ENCODE peak calls at places on chromosomes 7 and 10, in seven cellular contexts. N, Z, K, F, A, Q and O are unnamed samples.

GRCh38 chr7:130091999-130092398 is 21.7 kb downstream of the KLHDC10 start:
- DNase-seq in A (no peak), F (no peak), K (no peak), Z (no peak), N (no peak), Q (no peak), O (no peak)

GRCh38 chr10:69501657-69502056 is 50.4 kb downstream of the TSPAN15 start:
- DNase-seq in Q (no peak), K (no peak), Z (no peak), N (no peak), F (no peak), A (no peak), O (no peak)

GRCh38 chr7:91892821-91893340 is 12.4 kb upstream of the MTERF1 start:
- DNase-seq in A (peak), Q (peak), K (peak), Z (peak), N (peak), F (no peak), O (peak)

GRCh38 chr10:48885376-48885775 is 54.3 kb downstream of the LRRC18 start:
- DNase-seq in N (peak), K (no peak), A (peak), F (no peak), Q (no peak), Z (peak), O (no peak)

GRCh38 chr10:29356931-29357330 is 68.1 kb downstream of the LYZL1 start:
- DNase-seq in K (no peak), F (no peak), Q (peak), N (no peak), Z (no peak), A (peak), O (no peak)

GRCh38 chr7:128699196-128699712 is 27.2 kb downstream of the GARIN1A start:
- DNase-seq in F (no peak), Q (no peak), N (no peak), A (no peak), Z (no peak), K (no peak), O (no peak)

GRCh38 chr7:155007947-155008346 is 5.0 kb upstream of the PAXIP1 start:
- DNase-seq in A (no peak), K (peak), Q (no peak), N (peak), F (no peak), Z (peak), O (peak)

GRCh38 chr7:65846008-65846570 is 26.8 kb upstream of the VKORC1L1 start:
- DNase-seq in K (no peak), A (no peak), F (no peak), Z (no peak), Q (no peak), N (no peak), O (no peak)

GRCh38 chr10:23100331-23101030 is 5.1 kb downstream of the MSRB2 start:
- DNase-seq in K (no peak), Z (no peak), N (no peak), A (no peak), F (no peak), Q (no peak), O (no peak)

GRCh38 chr10:2926918-2927660 is 140.3 kb upstream of the PFKP start:
- DNase-seq in N (no peak), F (no peak), K (no peak), Q (no peak), Z (no peak), A (no peak), O (no peak)

GRCh38 chr10:62130948-62131347 is 137.7 kb downstream of the RTKN2 start:
- DNase-seq in Z (peak), A (peak), K (no peak), Q (peak), N (peak), F (peak), O (peak)

GRCh38 chr10:47318706-47319105 is 3.5 kb upstream of the GDF2 start:
- DNase-seq in N (no peak), K (no peak), Z (peak), A (no peak), Q (no peak), F (no peak), O (no peak)

GRCh38 chr10:102090772-102091171 is 25.6 kb downstream of the HPS6 start:
- DNase-seq in K (no peak), A (peak), F (no peak), Q (no peak), Z (peak), N (no peak), O (no peak)

GRCh38 chr10:105797234-105797890 is 1156.3 kb downstream of the SORCS3 start:
- DNase-seq in Q (no peak), N (peak), F (no peak), Z (peak), A (no peak), K (peak), O (peak)

GRCh38 chr7:72706521-72706920 is 121.5 kb downstream of the TYW1B start:
- DNase-seq in N (no peak), Q (no peak), A (no peak), K (no peak), Z (no peak), F (no peak), O (no peak)

GRCh38 chr10:241451-241850 is 106.2 kb downstream of the ZMYND11 start:
- DNase-seq in N (no peak), Q (no peak), A (no peak), F (no peak), K (no peak), Z (no peak), O (no peak)

GRCh38 chr7:140397784-140398750 is at the start of gene SLC37A3:
- DNase-seq in Q (peak), Z (peak), F (peak), K (peak), A (peak), N (peak), O (peak)

GRCh38 chr7:150949564-150949963 is 28.6 kb downstream of the KCNH2 start:
- DNase-seq in K (no peak), Z (no peak), Q (no peak), F (no peak), N (no peak), A (no peak), O (no peak)

GRCh38 chr7:23467731-23468720 is 2.3 kb downstream of the IGF2BP3 start:
- DNase-seq in F (no peak), A (peak), Q (peak), N (peak), K (peak), Z (no peak), O (peak)

GRCh38 chr7:2723138-2723850 is 35.3 kb downstream of the AMZ1 start:
- DNase-seq in Z (no peak), N (no peak), A (no peak), Q (no peak), F (no peak), K (no peak), O (no peak)

GRCh38 chr10:131901181-131901829 is 497 bp downstream of the PPP2R2D start:
- DNase-seq in F (no peak), Z (peak), Q (no peak), K (no peak), A (peak), N (peak), O (peak)

GRCh38 chr10:97028126-97028831 is 157.5 kb downstream of the SLIT1 start:
- DNase-seq in Z (peak), K (no peak), F (peak), A (peak), Q (peak), N (no peak), O (peak)

GRCh38 chr10:62433181-62433692 is 59.1 kb downstream of the ZNF365 start:
- DNase-seq in Z (peak), Q (peak), K (no peak), N (peak), F (peak), A (peak), O (peak)

GRCh38 chr10:89274928-89275327 is 23.4 kb upstream of the LIPA start:
- DNase-seq in N (peak), A (peak), F (no peak), Z (peak), K (no peak), Q (peak), O (no peak)

GRCh38 chr10:3481496-3481895 is 303.5 kb downstream of the KLF6 start:
- DNase-seq in K (no peak), N (no peak), Z (no peak), A (no peak), F (no peak), Q (no peak), O (no peak)

GRCh38 chr10:115030483-115031200 is 62.5 kb upstream of the ATRNL1 start:
- DNase-seq in N (no peak), F (no peak), A (no peak), Z (no peak), Q (no peak), K (peak), O (no peak)

DNA sequence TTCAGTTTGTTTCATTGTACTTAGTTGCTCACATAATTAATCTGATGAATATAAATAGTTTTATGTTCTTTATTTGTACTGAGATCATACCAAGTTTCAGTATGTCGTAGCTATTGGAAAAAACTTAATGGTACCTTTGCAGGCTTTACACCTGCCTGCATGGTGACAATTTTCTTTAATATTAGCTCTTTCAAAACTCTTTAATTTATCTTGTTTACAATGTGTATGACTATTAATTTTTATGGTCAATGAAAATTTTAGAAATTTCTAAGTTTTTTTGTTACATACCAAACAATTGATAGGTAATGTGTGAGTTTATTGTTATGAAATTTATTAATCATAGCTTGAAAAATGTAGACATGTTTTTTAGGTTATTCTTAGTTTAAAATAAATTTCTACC is 4.0 kb downstream of the DYNC2I1 start:
- DNase-seq in F (no peak), A (no peak), Q (no peak), N (no peak), Z (no peak), K (no peak), O (no peak)
- H3K4me3 ChIP-seq in F (no peak), A (no peak), Q (no peak), N (no peak), Z (no peak), K (no peak), O (no peak)

DNA sequence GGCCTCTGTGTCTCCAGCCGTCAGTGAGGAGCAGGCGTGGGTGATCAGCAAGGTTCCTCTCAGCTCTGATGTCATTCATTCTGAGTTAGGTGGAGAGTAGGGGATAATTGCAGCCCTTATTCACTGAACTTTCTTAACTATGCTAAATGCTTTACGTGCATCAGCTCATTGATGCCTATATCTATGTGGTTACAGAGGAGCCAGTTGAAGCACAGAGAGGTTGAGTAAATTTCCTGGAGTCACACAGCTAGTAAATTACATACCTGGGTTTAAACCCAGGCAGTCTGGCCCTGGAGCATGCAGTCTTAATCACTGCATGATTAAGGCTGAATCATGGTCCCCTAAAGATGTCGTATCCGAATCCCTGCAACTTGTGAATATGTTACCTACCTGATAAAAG is 99.6 kb downstream of the GRK5 start:
- DNase-seq in Q (peak), Z (peak), K (no peak), N (no peak), A (peak), F (no peak), O (no peak)
- H3K4me3 ChIP-seq in Q (no peak), Z (no peak), K (no peak), N (no peak), A (no peak), F (no peak), O (no peak)

GRCh38 chr10:74150151-74151056 is at the start of gene AP3M1:
- DNase-seq in F (no peak), K (no peak), N (no peak), Q (peak), Z (no peak), A (no peak), O (no peak)
- H3K4me3 ChIP-seq in F (peak), K (peak), N (peak), Q (peak), Z (peak), A (peak), O (peak)

GRCh38 chr7:29270979-29271658 is 76.5 kb downstream of the CHN2 start:
- DNase-seq in K (no peak), N (peak), F (no peak), Q (peak), Z (no peak), A (peak), O (peak)
- H3K4me3 ChIP-seq in K (no peak), N (no peak), F (no peak), Q (no peak), Z (no peak), A (no peak), O (no peak)

GRCh38 chr7:1229334-1229935 is 3.2 kb upstream of the UNCX start:
- DNase-seq in F (no peak), K (no peak), Q (no peak), Z (no peak), A (no peak), N (no peak), O (no peak)

GRCh38 chr7:1231214-1232102 is 1.2 kb upstream of the UNCX start:
- DNase-seq in F (no peak), N (no peak), Z (no peak), K (no peak), Q (no peak), A (no peak), O (no peak)

GRCh38 chr7:1229956-1230355 is 2.7 kb upstream of the UNCX start:
- DNase-seq in Z (no peak), N (no peak), A (no peak), Q (no peak), F (no peak), K (no peak), O (no peak)

GRCh38 chr7:1232103-1232466 is 587 bp upstream of the UNCX start:
- DNase-seq in A (no peak), K (no peak), Z (no peak), Q (no peak), N (no peak), F (no peak), O (no peak)

DNA sequence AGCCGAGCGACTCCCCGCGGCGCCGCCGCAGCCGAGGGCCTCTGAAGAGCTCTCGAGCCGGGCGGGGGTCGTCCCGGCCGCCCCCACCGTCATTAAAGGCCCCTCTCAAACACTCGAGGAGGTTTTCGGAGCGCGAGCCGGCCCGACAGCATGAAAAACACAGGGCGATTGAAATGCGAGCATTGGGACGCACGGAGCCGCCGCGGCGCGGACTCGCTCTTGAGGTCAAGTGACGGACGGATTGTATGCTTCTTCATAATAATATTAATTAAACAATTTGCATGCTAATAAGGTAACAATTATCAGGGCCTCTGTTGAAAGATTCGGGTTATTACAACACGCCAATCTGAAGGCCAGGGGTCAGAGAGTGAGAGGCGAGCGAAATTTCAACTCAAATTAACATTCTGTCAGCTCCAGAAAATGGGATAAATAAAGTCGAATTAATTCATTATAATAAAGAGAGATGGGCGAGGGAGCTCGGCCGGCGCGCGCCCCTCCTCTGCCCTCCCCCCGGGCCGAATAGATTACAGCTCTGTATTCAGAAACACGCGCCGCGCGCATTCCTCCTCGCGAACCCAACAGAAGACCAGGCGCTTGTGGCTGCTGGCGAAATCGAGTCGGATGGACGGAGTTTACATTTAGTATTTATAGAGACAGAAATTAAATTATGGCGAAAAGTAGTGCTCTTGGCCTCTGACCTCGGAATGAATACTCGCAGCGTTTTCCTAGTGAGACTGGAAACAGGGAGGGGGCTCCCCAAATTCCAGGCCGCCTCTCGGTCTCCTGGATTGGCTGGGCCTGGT is 2.1 kb upstream of the UNCX start:
- DNase-seq in Q (no peak), Z (no peak), N (no peak), F (no peak), A (no peak), K (no peak), O (no peak)
- H3K4me3 ChIP-seq in Q (no peak), Z (no peak), N (no peak), F (no peak), A (no peak), K (no peak), O (no peak)

GRCh38 chr7:88329532-88330463 is 23.1 kb upstream of the STEAP4 start:
- DNase-seq in N (no peak), Q (no peak), F (no peak), A (no peak), Z (no peak), K (no peak), O (no peak)
- H3K4me3 ChIP-seq in N (no peak), Q (no peak), F (no peak), A (no peak), Z (no peak), K (no peak), O (no peak)

GRCh38 chr7:12403287-12404181 is at the start of gene VWDE:
- DNase-seq in F (no peak), Q (peak), Z (peak), A (peak), N (peak), K (peak), O (peak)

GRCh38 chr7:12401538-12402364 is 1.9 kb downstream of the VWDE start:
- DNase-seq in Z (no peak), Q (no peak), A (no peak), K (no peak), F (no peak), N (no peak), O (no peak)

GRCh38 chr7:12397671-12398070 is 6.0 kb downstream of the VWDE start:
- DNase-seq in Q (no peak), A (no peak), K (no peak), Z (no peak), F (no peak), N (no peak), O (no peak)

GRCh38 chr7:12398186-12398585 is 5.5 kb downstream of the VWDE start:
- DNase-seq in Q (no peak), N (no peak), K (no peak), Z (no peak), F (no peak), A (no peak), O (no peak)

GRCh38 chr7:12402365-12402725 is 1.3 kb downstream of the VWDE start:
- DNase-seq in Z (no peak), K (no peak), Q (no peak), A (no peak), N (no peak), F (no peak), O (no peak)
- H3K4me3 ChIP-seq in Z (no peak), K (no peak), Q (no peak), A (no peak), N (no peak), F (no peak), O (no peak)